ENCODE peak calls at places on chromosomes 16 and 17, in seven cellular contexts. M is mesenchymal stem cell, F is brain microvascular endothelial cell, K is BJ, U is fibroblast of pulmonary artery, I is Peyer's patch, Z is astrocyte of the spinal cord. D is an unnamed sample.

GRCh38 chr17:35449371-35449931 is 885 bp upstream of the SLFN13 start:
- DNase-seq in M (peak), F (no peak), K (no peak), U (no peak), I (peak), Z (peak), D (no peak)

GRCh38 chr16:84475643-84476240 is 28.7 kb downstream of the MEAK7 start:
- DNase-seq in M (no peak), F (no peak), K (no peak), U (no peak), I (no peak), Z (no peak), D (no peak)

GRCh38 chr17:62643496-62643895 is 16.0 kb downstream of the MRC2 start:
- DNase-seq in M (no peak), F (no peak), K (no peak), U (no peak), I (no peak), Z (no peak), D (no peak)

GRCh38 chr17:38719943-38720641 is 10.0 kb upstream of the CISD3 start:
- DNase-seq in M (no peak), F (no peak), K (no peak), U (no peak), I (no peak), Z (no peak), D (no peak)

GRCh38 chr16:85010931-85011845 is at the start of gene ZDHHC7:
- DNase-seq in M (peak), F (peak), K (no peak), U (peak), I (peak), Z (peak), D (peak)

GRCh38 chr16:70582280-70582978 is 58.8 kb downstream of the SF3B3 start:
- DNase-seq in M (no peak), F (no peak), K (no peak), U (no peak), I (no peak), Z (no peak), D (no peak)

GRCh38 chr16:89473791-89474414 is 16.5 kb downstream of the ANKRD11 start:
- DNase-seq in M (peak), F (peak), K (no peak), U (peak), I (no peak), Z (no peak), D (no peak)

GRCh38 chr17:15971108-15971507 is 26.2 kb downstream of the ADORA2B start:
- DNase-seq in M (no peak), F (no peak), K (no peak), U (no peak), I (no peak), Z (no peak), D (no peak)

GRCh38 chr17:27532269-27533067 is 76.2 kb downstream of the KSR1 start:
- DNase-seq in M (peak), F (peak), K (no peak), U (peak), I (no peak), Z (peak), D (no peak)

GRCh38 chr17:64345691-64346376 is 44.8 kb downstream of the PECAM1 start:
- DNase-seq in M (no peak), F (no peak), K (no peak), U (no peak), I (no peak), Z (no peak), D (no peak)

GRCh38 chr17:31687505-31688126 is 171.4 kb downstream of the COPRS start:
- DNase-seq in M (no peak), F (no peak), K (no peak), U (no peak), I (no peak), Z (no peak), D (no peak)

GRCh38 chr16:2955779-2956565 is 8.1 kb upstream of the KREMEN2 start:
- DNase-seq in M (no peak), F (no peak), K (no peak), U (no peak), I (no peak), Z (no peak), D (no peak)

GRCh38 chr16:57480127-57480753 is 6.1 kb downstream of the DOK4 start:
- DNase-seq in M (peak), F (peak), K (no peak), U (peak), I (no peak), Z (no peak), D (no peak)
- H3K4me3 ChIP-seq in M (peak), F (no peak), K (peak), U (peak), I (peak), Z (peak), D (no peak)

GRCh38 chr16:1048442-1049112 is 24.0 kb upstream of the SSTR5 start:
- DNase-seq in M (peak), F (peak), K (no peak), U (peak), I (no peak), Z (no peak), D (no peak)

GRCh38 chr16:1046271-1046955 is 26.1 kb upstream of the SSTR5 start:
- DNase-seq in M (no peak), F (no peak), K (no peak), U (no peak), I (no peak), Z (no peak), D (no peak)

GRCh38 chr16:1047801-1048200 is 24.7 kb upstream of the SSTR5 start:
- DNase-seq in M (no peak), F (no peak), K (no peak), U (no peak), I (no peak), Z (no peak), D (no peak)

GRCh38 chr16:1045363-1046270 is 26.9 kb upstream of the SSTR5 start:
- DNase-seq in M (no peak), F (no peak), K (no peak), U (no peak), I (no peak), Z (no peak), D (no peak)

DNA sequence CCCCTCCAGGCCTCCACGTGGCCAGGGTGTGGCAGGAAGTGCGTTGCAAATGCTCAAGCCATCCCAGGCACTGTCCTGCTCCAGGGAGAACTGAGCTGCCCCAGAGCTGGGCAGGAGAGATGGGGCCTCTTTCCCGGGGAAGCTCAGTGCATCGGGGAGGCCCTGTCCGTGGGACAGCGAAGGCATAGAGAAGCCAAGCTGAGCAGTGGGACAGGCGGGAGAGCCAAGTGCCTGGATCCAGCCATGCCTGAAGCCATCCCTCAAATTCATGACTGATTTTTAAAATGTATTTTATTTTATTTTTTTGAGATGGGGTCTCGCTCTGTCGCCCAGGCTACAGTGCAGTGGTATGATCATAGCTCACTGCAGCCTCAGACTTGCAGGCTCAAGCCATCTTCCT is 25.4 kb upstream of the SSTR5 start:
- DNase-seq in M (no peak), F (no peak), K (no peak), U (no peak), I (no peak), Z (no peak), D (no peak)
- H3K4me3 ChIP-seq in M (no peak), F (no peak), K (no peak), U (no peak), I (no peak), Z (no peak), D (no peak)

GRCh38 chr17:30380643-30381419 is 2.1 kb downstream of the CPD start:
- DNase-seq in M (no peak), F (no peak), K (no peak), U (no peak), I (no peak), Z (no peak), D (no peak)
- H3K4me3 ChIP-seq in M (peak), F (peak), K (peak), U (peak), I (peak), Z (peak), D (peak)

DNA sequence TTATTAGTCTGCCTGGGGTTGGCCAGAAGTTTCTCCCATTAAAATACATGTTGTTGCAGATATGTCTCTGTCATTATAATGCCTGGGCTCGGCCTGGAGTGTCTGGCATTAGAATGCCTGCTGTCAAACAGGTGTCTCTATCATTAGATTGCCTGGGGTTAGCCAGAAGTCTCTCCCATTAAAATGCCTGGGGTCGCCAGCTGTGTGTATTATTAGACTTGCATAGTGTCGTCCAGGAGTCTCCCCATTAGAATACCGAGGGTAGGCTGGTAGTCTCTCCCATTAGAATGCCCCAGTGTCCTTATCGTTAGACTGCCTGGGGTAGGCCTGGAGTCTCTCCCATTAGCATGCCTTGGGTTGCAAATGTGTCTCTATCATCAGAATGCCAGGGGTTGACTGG is 2270.8 kb downstream of the TP53TG3F start:
- DNase-seq in M (no peak), F (no peak), K (no peak), U (no peak), I (no peak), Z (no peak), D (no peak)
- H3K4me3 ChIP-seq in M (no peak), F (no peak), K (no peak), U (no peak), I (no peak), Z (no peak), D (no peak)

GRCh38 chr16:87388818-87389134 is 3.4 kb upstream of the MAP1LC3B start:
- DNase-seq in M (no peak), F (no peak), K (no peak), U (no peak), I (no peak), Z (no peak), D (no peak)
- H3K4me3 ChIP-seq in M (peak), F (peak), K (no peak), U (no peak), I (no peak), Z (no peak), D (peak)

D was measured in CD8-positive, alpha-beta T cell.